ENCODE peak calls at places on chromosomes 4 and X, in nine cellular contexts. One of them, this sample, is unnamed.

GRCh38 chr4:83255584-83255983 is 29.0 kb downstream of the COQ2 start:
- DNase-seq in amygdala: no peak
- DNase-seq in iris pigment epithelial cell: peak; percentile 78
- DNase-seq in astrocyte of the cerebellum: peak; percentile 29
- DNase-seq in stimulated activated CD4-positive, alpha-beta T cell treated with anti-CD3 and anti-CD28 coated beads, Interleukin-2, amount 100 ng/mL, for 48 hours: no peak
- DNase-seq in stimulated activated naive CD4-positive, alpha-beta T cell: no peak
- DNase-seq in GM03348: peak; percentile 28
- DNase-seq in iPS-NIHi11: no peak
- DNase-seq in neural progenitor cell: no peak
- DNase-seq in this sample: no peak

GRCh38 chr4:147786031-147786430 is 54.1 kb downstream of the ARHGAP10 start:
- DNase-seq in stimulated activated CD4-positive, alpha-beta T cell treated with anti-CD3 and anti-CD28 coated beads, Interleukin-2, amount 100 ng/mL, for 48 hours: no peak
- DNase-seq in GM03348: no peak
- DNase-seq in iPS-NIHi11: no peak
- DNase-seq in amygdala: no peak
- DNase-seq in neural progenitor cell: no peak
- DNase-seq in stimulated activated naive CD4-positive, alpha-beta T cell: no peak
- DNase-seq in iris pigment epithelial cell: no peak
- DNase-seq in astrocyte of the cerebellum: no peak
- DNase-seq in this sample: no peak

GRCh38 chrX:63430026-63430425 is 78.9 kb upstream of the SPIN4 start:
- DNase-seq in neural progenitor cell: no peak
- DNase-seq in iPS-NIHi11: no peak
- DNase-seq in astrocyte of the cerebellum: no peak
- DNase-seq in GM03348: no peak
- DNase-seq in amygdala: no peak
- DNase-seq in stimulated activated naive CD4-positive, alpha-beta T cell: no peak
- DNase-seq in iris pigment epithelial cell: no peak
- DNase-seq in stimulated activated CD4-positive, alpha-beta T cell treated with anti-CD3 and anti-CD28 coated beads, Interleukin-2, amount 100 ng/mL, for 48 hours: no peak
- DNase-seq in this sample: no peak

GRCh38 chr4:121252224-121252806 is 88.2 kb upstream of the TNIP3 start:
- DNase-seq in astrocyte of the cerebellum: peak; percentile 40
- DNase-seq in stimulated activated CD4-positive, alpha-beta T cell treated with anti-CD3 and anti-CD28 coated beads, Interleukin-2, amount 100 ng/mL, for 48 hours: peak; percentile 51
- DNase-seq in iris pigment epithelial cell: peak; percentile 74
- DNase-seq in neural progenitor cell: peak; percentile 88
- DNase-seq in stimulated activated naive CD4-positive, alpha-beta T cell: peak; percentile 22
- DNase-seq in iPS-NIHi11: peak; percentile 81
- DNase-seq in amygdala: peak; percentile 5
- DNase-seq in GM03348: peak; percentile 79
- DNase-seq in this sample: peak; percentile 67

GRCh38 chr4:95507147-95507546 is 41.6 kb downstream of the UNC5C start:
- DNase-seq in stimulated activated naive CD4-positive, alpha-beta T cell: no peak
- DNase-seq in iPS-NIHi11: no peak
- DNase-seq in amygdala: no peak
- DNase-seq in neural progenitor cell: no peak
- DNase-seq in astrocyte of the cerebellum: no peak
- DNase-seq in GM03348: no peak
- DNase-seq in stimulated activated CD4-positive, alpha-beta T cell treated with anti-CD3 and anti-CD28 coated beads, Interleukin-2, amount 100 ng/mL, for 48 hours: no peak
- DNase-seq in iris pigment epithelial cell: no peak
- DNase-seq in this sample: no peak

GRCh38 chr4:109826719-109827118 is 1.1 kb upstream of the RRH start:
- DNase-seq in stimulated activated CD4-positive, alpha-beta T cell treated with anti-CD3 and anti-CD28 coated beads, Interleukin-2, amount 100 ng/mL, for 48 hours: no peak
- DNase-seq in neural progenitor cell: no peak
- DNase-seq in amygdala: no peak
- DNase-seq in iPS-NIHi11: no peak
- DNase-seq in astrocyte of the cerebellum: no peak
- DNase-seq in iris pigment epithelial cell: peak; percentile 16
- DNase-seq in stimulated activated naive CD4-positive, alpha-beta T cell: no peak
- DNase-seq in GM03348: peak; percentile 44
- DNase-seq in this sample: no peak

GRCh38 chrX:97539970-97540519 is 656.3 kb downstream of the RPA4 start:
- DNase-seq in neural progenitor cell: no peak
- DNase-seq in astrocyte of the cerebellum: no peak
- DNase-seq in iPS-NIHi11: no peak
- DNase-seq in iris pigment epithelial cell: no peak
- DNase-seq in GM03348: no peak
- DNase-seq in amygdala: no peak
- DNase-seq in stimulated activated naive CD4-positive, alpha-beta T cell: no peak
- DNase-seq in stimulated activated CD4-positive, alpha-beta T cell treated with anti-CD3 and anti-CD28 coated beads, Interleukin-2, amount 100 ng/mL, for 48 hours: no peak
- DNase-seq in this sample: no peak

GRCh38 chr4:145618210-145618911 is 824 bp upstream of the MMAA start:
- DNase-seq in stimulated activated naive CD4-positive, alpha-beta T cell: peak; percentile 28
- DNase-seq in stimulated activated CD4-positive, alpha-beta T cell treated with anti-CD3 and anti-CD28 coated beads, Interleukin-2, amount 100 ng/mL, for 48 hours: no peak
- DNase-seq in GM03348: peak; percentile 29
- DNase-seq in iris pigment epithelial cell: peak; percentile 22
- DNase-seq in amygdala: no peak
- DNase-seq in astrocyte of the cerebellum: no peak
- DNase-seq in iPS-NIHi11: peak; percentile 12
- DNase-seq in neural progenitor cell: peak; percentile 4
- DNase-seq in this sample: peak; percentile 32

GRCh38 chr4:98603683-98604573 is 54.5 kb downstream of the TSPAN5 start:
- DNase-seq in iris pigment epithelial cell: no peak
- DNase-seq in stimulated activated CD4-positive, alpha-beta T cell treated with anti-CD3 and anti-CD28 coated beads, Interleukin-2, amount 100 ng/mL, for 48 hours: no peak
- DNase-seq in neural progenitor cell: no peak
- DNase-seq in amygdala: no peak
- DNase-seq in iPS-NIHi11: no peak
- DNase-seq in GM03348: no peak
- DNase-seq in astrocyte of the cerebellum: no peak
- DNase-seq in stimulated activated naive CD4-positive, alpha-beta T cell: no peak
- DNase-seq in this sample: no peak

This sample was measured in stimulated activated naive CD8-positive, alpha-beta T cell treated with anti-CD3 and anti-CD28 coated beads, Interleukin-15, Interleukin-2, amounts not matched to agents 100 U/mL and 50 U/mL, for 24 hours.